ENCODE peak calls at places on chromosomes 11 and 22, in five cellular contexts. V is endothelial cell, D is colonic mucosa, A is ovary, Y is lower leg skin. N is an unnamed sample.

GRCh38 chr11:69055598-69056516 is 7.1 kb downstream of the TPCN2 start:
- DNase-seq in Y (peak), D (no peak), V (no peak), A (no peak), N (no peak)

GRCh38 chr11:39741066-39741465 is 1718.4 kb downstream of the LRRC4C start:
- DNase-seq in V (no peak), D (no peak), Y (no peak), A (no peak), N (no peak)

GRCh38 chr11:31870609-31871309 is 59.6 kb upstream of the PAX6 start:
- DNase-seq in V (peak), Y (no peak), A (no peak), D (peak), N (no peak)

GRCh38 chr11:68584991-68585524 is 99.3 kb upstream of the GAL start:
- DNase-seq in A (no peak), Y (no peak), V (no peak), D (no peak), N (no peak)

GRCh38 chr11:24240496-24240895 is 256.4 kb upstream of the LUZP2 start:
- DNase-seq in V (no peak), Y (no peak), D (no peak), A (no peak), N (no peak)

GRCh38 chr22:38261478-38261803 is 11.4 kb downstream of the TMEM184B start:
- DNase-seq in Y (no peak), V (no peak), D (no peak), A (no peak), N (no peak)

GRCh38 chr22:42754658-42755057 is 34.0 kb upstream of the A4GALT start:
- DNase-seq in A (no peak), D (no peak), V (no peak), Y (no peak), N (no peak)

GRCh38 chr22:43001271-43002197 is 13.4 kb downstream of the PACSIN2 start:
- DNase-seq in A (no peak), V (no peak), Y (no peak), D (no peak), N (no peak)

GRCh38 chr22:48824673-48825651 is 1002.7 kb downstream of the BRD1 start:
- DNase-seq in A (no peak), V (no peak), Y (no peak), D (no peak), N (no peak)

GRCh38 chr11:15672822-15673221 is 558.1 kb downstream of the INSC start:
- DNase-seq in V (no peak), D (no peak), A (no peak), Y (no peak), N (no peak)

GRCh38 chr22:38963872-38964271 is 6.5 kb downstream of the APOBEC3A start:
- DNase-seq in A (no peak), V (no peak), D (peak), Y (no peak), N (no peak)

GRCh38 chr11:446886-447285 is 3.2 kb upstream of the PTDSS2 start:
- DNase-seq in A (no peak), D (peak), V (no peak), Y (no peak), N (no peak)

GRCh38 chr11:123797065-123797940 is 8.8 kb downstream of the OR6M1 start:
- DNase-seq in Y (no peak), V (no peak), A (no peak), D (peak), N (no peak)

GRCh38 chr22:41927813-41928212 is 1.2 kb upstream of the TNFRSF13C start:
- DNase-seq in A (no peak), V (no peak), Y (no peak), D (no peak), N (no peak)

GRCh38 chr11:8810331-8811301 is 100.4 kb upstream of the AKIP1 start:
- DNase-seq in Y (peak), V (peak), D (peak), A (peak), N (peak)

GRCh38 chr11:125591659-125592304 is 870 bp upstream of the STT3A start:
- DNase-seq in Y (peak), D (peak), V (peak), A (peak), N (peak)

GRCh38 chr11:70483940-70484339 is 85.6 kb downstream of the CTTN start:
- DNase-seq in A (no peak), Y (no peak), D (no peak), V (no peak), N (no peak)

GRCh38 chr11:16791494-16791961 is 53.1 kb downstream of the C11orf58 start:
- DNase-seq in V (no peak), Y (peak), A (no peak), D (no peak), N (no peak)

GRCh38 chr22:39653787-39654077 is 83.2 kb downstream of the CACNA1I start:
- DNase-seq in D (no peak), V (no peak), A (no peak), Y (no peak), N (no peak)

GRCh38 chr22:37609240-37610152 is 862 bp downstream of the GGA1 start:
- DNase-seq in Y (no peak), V (no peak), D (no peak), A (peak), N (peak)

GRCh38 chr11:9691865-9692264 is 28.0 kb downstream of the SWAP70 start:
- DNase-seq in Y (no peak), D (no peak), V (no peak), A (no peak), N (no peak)

GRCh38 chr11:38411149-38411548 is 1813.1 kb upstream of the RAG2 start:
- DNase-seq in V (no peak), Y (no peak), D (no peak), A (no peak), N (no peak)

GRCh38 chr11:70558651-70559050 is 160.3 kb downstream of the CTTN start:
- DNase-seq in A (no peak), Y (no peak), V (no peak), D (no peak), N (no peak)

GRCh38 chr22:47000256-47000655 is 237.8 kb downstream of the TBC1D22A start:
- DNase-seq in V (no peak), Y (no peak), A (no peak), D (no peak), N (no peak)

GRCh38 chr11:45577755-45578154 is 87.7 kb downstream of the CHST1 start:
- DNase-seq in A (no peak), Y (no peak), D (no peak), V (no peak), N (no peak)

GRCh38 chr11:107598225-107599139 is 7.5 kb downstream of the ELMOD1 start:
- DNase-seq in Y (no peak), V (peak), A (no peak), D (no peak), N (no peak)

GRCh38 chr22:47392729-47393128 is 630.3 kb downstream of the TBC1D22A start:
- DNase-seq in D (no peak), A (no peak), Y (no peak), V (no peak), N (no peak)

GRCh38 chr11:12289667-12290476 is 87.5 kb upstream of the PARVA start:
- DNase-seq in Y (peak), V (no peak), D (no peak), A (no peak), N (no peak)

GRCh38 chr22:46462726-46463371 is 74.6 kb downstream of the CELSR1 start:
- DNase-seq in D (no peak), A (no peak), Y (no peak), V (no peak), N (no peak)

GRCh38 chr11:126061707-126062678 is 673 bp downstream of the CDON start:
- DNase-seq in V (peak), D (peak), A (peak), Y (no peak), N (peak)

GRCh38 chr22:37930952-37931440 is 22.4 kb downstream of the C22orf23 start:
- DNase-seq in V (no peak), Y (no peak), A (no peak), D (no peak), N (no peak)

GRCh38 chr11:106695506-106695905 is 322.8 kb downstream of the GUCY1A2 start:
- DNase-seq in D (no peak), Y (no peak), V (no peak), A (no peak), N (no peak)

GRCh38 chr11:34773826-34774225 is 142.4 kb downstream of the APIP start:
- DNase-seq in V (no peak), A (no peak), Y (no peak), D (no peak), N (no peak)

GRCh38 chr11:12496181-12497025 is 119.0 kb downstream of the PARVA start:
- DNase-seq in A (no peak), V (no peak), Y (no peak), D (no peak), N (no peak)

GRCh38 chr11:2768471-2769408 is 68.9 kb upstream of the KCNQ1OT1 start:
- DNase-seq in D (peak), Y (peak), V (peak), A (no peak), N (no peak)

GRCh38 chr11:18310800-18311340 is 11.1 kb downstream of the HPS5 start:
- DNase-seq in V (no peak), Y (no peak), A (no peak), D (no peak), N (no peak)

DNA sequence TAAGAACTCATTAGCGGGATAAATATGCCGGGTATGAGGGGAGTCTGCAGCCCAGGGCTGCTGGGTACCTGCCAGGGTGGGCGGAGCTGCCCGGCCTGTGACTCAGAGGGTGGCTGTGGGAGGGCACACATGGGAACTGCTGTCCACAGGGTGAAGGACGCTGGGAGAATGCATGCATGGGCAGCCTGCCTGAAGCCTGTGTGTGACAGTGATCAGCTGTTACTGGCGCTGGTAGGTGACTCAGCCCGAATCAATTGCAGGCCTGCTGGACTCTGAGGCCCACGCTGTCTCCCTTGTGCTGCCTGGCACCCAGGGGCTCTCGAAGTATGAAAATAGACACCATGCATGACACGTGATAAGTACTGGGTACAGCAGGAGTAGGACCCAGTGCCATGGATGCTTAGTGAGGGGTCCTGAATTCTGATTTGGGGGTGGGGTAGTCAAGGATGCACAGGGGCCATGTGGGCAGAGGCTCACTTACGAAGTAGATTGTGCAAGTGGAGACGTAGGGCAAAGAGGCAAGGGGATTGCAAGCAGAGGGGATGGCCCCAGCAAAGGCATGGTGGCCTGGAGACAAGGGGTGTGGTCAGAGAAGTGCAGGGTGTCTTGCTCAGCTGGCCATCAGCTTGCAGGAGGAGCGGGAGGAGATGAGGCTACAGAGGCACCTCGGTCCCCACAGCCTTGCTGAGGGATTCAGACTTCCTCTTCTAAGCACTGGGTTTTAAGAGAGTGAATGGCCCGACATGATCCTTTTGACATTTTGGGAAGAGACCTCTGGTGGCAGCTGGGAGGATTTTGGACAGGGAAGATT is 36.5 kb downstream of the GRIK4 start:
- DNase-seq in V (no peak), Y (peak), A (peak), D (peak), N (peak)
- TF ChIP-seq CTCF in V (no peak), Y (no peak), A (no peak), D (no peak), N (no peak)

GRCh38 chr11:115503083-115503885 is 931 bp downstream of the CADM1 start:
- DNase-seq in Y (peak), D (peak), A (peak), V (peak), N (peak)
- TF ChIP-seq CTCF in Y (no peak), D (no peak), A (no peak), V (no peak), N (peak)

GRCh38 chr22:22976033-22976922 is 88.7 kb downstream of the IGLL5 start:
- DNase-seq in D (no peak), V (no peak), Y (no peak), A (no peak), N (no peak)
- TF ChIP-seq CTCF in D (no peak), V (no peak), Y (no peak), A (no peak), N (no peak)

DNA sequence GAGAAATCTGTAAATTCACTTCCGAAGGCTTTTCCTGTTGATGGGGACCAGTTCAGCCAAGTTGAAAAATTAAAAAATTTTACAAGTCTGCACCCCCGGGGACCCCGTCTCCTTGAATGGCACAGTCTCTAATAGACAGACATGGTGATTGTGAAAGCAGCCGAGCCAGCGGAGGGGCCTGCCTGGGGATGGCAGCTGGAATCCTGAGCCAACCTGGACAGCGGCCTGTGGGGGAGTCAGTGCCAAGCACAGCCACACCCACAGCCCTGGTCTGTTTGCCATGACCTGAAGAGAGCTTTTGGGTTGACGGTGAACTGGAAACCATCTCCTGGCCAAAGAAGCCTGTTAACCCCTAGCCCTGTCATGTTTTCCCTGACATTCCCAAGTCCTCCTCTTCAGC is 64.7 kb downstream of the PARVG start:
- DNase-seq in Y (no peak), A (no peak), V (no peak), D (no peak), N (no peak)
- TF ChIP-seq CTCF in Y (no peak), A (no peak), V (no peak), D (no peak), N (no peak)

GRCh38 chr11:117143871-117144476 is at the start of gene PAFAH1B2:
- DNase-seq in Y (peak), D (peak), V (peak), A (peak), N (peak)

GRCh38 chr11:117144477-117145392 is 648 bp downstream of the PAFAH1B2 start:
- DNase-seq in V (peak), A (peak), D (peak), Y (peak), N (peak)

GRCh38 chr11:117143390-117143789 is 697 bp upstream of the PAFAH1B2 start:
- DNase-seq in Y (peak), A (peak), V (peak), D (peak), N (peak)

GRCh38 chr11:117146521-117146920 is 2.4 kb downstream of the PAFAH1B2 start:
- DNase-seq in Y (no peak), A (no peak), V (no peak), D (no peak), N (no peak)

DNA sequence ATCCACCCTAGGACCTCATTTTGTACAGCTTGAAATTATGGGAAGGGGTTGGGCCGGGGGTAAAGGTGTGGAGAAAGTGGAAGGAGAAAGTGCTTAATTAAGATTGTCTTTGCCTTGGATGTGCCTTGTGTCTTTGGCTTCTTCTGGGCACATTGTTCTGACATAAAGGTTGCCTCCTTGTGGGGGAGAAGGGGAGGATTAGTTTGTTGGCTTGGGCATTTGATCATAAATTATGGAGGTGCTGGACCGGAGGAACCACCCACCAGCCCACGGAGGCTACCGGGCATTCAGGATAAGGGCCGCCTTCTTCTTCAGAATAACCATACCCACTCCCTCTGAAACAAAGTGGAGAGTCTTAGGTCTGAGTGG is 1.3 kb downstream of the PAFAH1B2 start:
- DNase-seq in D (peak), A (no peak), V (peak), Y (no peak), N (peak)
- TF ChIP-seq CTCF in D (no peak), A (no peak), V (no peak), Y (no peak), N (no peak)

GRCh38 chr11:118672865-118673264 is 6.6 kb downstream of the TREH start:
- DNase-seq in D (no peak), A (no peak), Y (no peak), V (no peak), N (no peak)
- TF ChIP-seq CTCF in D (no peak), A (no peak), Y (no peak), V (no peak), N (no peak)

GRCh38 chr22:40687706-40688105 is 8.4 kb downstream of the MCHR1 start:
- DNase-seq in D (no peak), Y (no peak), V (no peak), A (no peak), N (no peak)
- TF ChIP-seq CTCF in D (no peak), Y (no peak), V (no peak), A (no peak), N (no peak)

GRCh38 chr22:24555160-24555495 is 190 bp upstream of the GUCD1 start:
- DNase-seq in V (peak), Y (peak), A (peak), D (peak), N (peak)
- TF ChIP-seq CTCF in V (no peak), Y (no peak), A (no peak), D (no peak), N (no peak)